ENCODE peak calls at places on chromosomes 11 and 22, in five cellular contexts. T is central memory CD4-positive, alpha-beta T cell; Z is HTR-8/SVneo; U is A172; G is NAMALWA. K is an unnamed sample.

GRCh38 chr22:46551321-46551720 is 13.9 kb upstream of the CELSR1 start:
- DNase-seq in T (no peak), Z (no peak), U (no peak), G (no peak), K (no peak)

GRCh38 chr11:110337570-110338193 is 41.3 kb upstream of the RDX start:
- DNase-seq in T (no peak), Z (no peak), U (peak; percentile 78), G (no peak), K (peak; percentile 35)

GRCh38 chr11:131240421-131240820 is 130.0 kb upstream of the NTM start:
- DNase-seq in T (no peak), Z (no peak), U (no peak), G (no peak), K (no peak)

GRCh38 chr11:128407962-128408361 is 179.4 kb downstream of the ETS1 start:
- DNase-seq in T (no peak), Z (no peak), U (no peak), G (no peak), K (no peak)

GRCh38 chr11:106228996-106229395 is 151.5 kb downstream of the AASDHPPT start:
- DNase-seq in T (no peak), Z (no peak), U (no peak), G (no peak), K (no peak)

GRCh38 chr11:86438685-86439084 is 64.0 kb downstream of the CCDC81 start:
- DNase-seq in T (no peak), Z (peak; percentile 42), U (peak; percentile 90), G (no peak), K (peak; percentile 30)

GRCh38 chr11:109939176-109939810 is 153.9 kb upstream of the ZC3H12C start:
- DNase-seq in T (no peak), Z (peak; percentile 57), U (peak; percentile 70), G (peak; percentile 36), K (peak; percentile 77)

GRCh38 chr11:113710989-113711388 is 4.9 kb upstream of the TMPRSS5 start:
- DNase-seq in T (no peak), Z (no peak), U (no peak), G (no peak), K (no peak)

GRCh38 chr11:2555376-2555775 is 110.6 kb downstream of the KCNQ1 start:
- DNase-seq in T (no peak), Z (no peak), U (no peak), G (no peak), K (no peak)

GRCh38 chr22:23909258-23909898 is 15.2 kb downstream of the MIF start:
- DNase-seq in T (no peak), Z (no peak), U (no peak), G (no peak), K (no peak)

GRCh38 chr11:7511405-7511804 is 2.4 kb upstream of the PPFIBP2 start:
- DNase-seq in T (no peak), Z (no peak), U (no peak), G (peak; percentile 54), K (no peak)

GRCh38 chr22:37607010-37607911 is 1.4 kb upstream of the GGA1 start:
- DNase-seq in T (peak; percentile 85), Z (peak; percentile 69), U (peak; percentile 44), G (peak; percentile 86), K (peak; percentile 76)

K was measured in ACHN.